ENCODE peak calls at places on chromosomes 1 and 21, in seven cellular contexts. H is stomach; U is CD8-positive, alpha-beta T cell; L is uterus; B is transverse colon; Y is upper lobe of right lung; S is GM23338. C is an unnamed sample. For H3K4me1, the result is how much of the 10 kb centered on the place peaks cover.

GRCh38 chr1:30648408-30649000 is 74.9 kb downstream of the MATN1 start:
- DNase-seq in H (no peak), U (no peak), L (no peak), B (no peak), Y (no peak), S (no peak), C (no peak)

GRCh38 chr1:170536924-170537551 is 5.1 kb downstream of the GORAB start:
- DNase-seq in H (no peak), U (no peak), L (no peak), B (no peak), Y (no peak), S (no peak), C (no peak)

GRCh38 chr1:28893403-28894102 is 20.8 kb upstream of the EPB41 start:
- DNase-seq in H (no peak), U (no peak), L (no peak), B (no peak), Y (no peak), S (peak), C (no peak)

GRCh38 chr1:99527545-99527944 is 118.4 kb upstream of the PALMD start:
- DNase-seq in H (no peak), U (no peak), L (no peak), B (no peak), Y (no peak), S (no peak), C (no peak)

GRCh38 chr1:233081686-233082085 is 131.3 kb downstream of the NTPCR start:
- DNase-seq in H (no peak), U (no peak), L (no peak), B (no peak), Y (no peak), S (no peak), C (no peak)

GRCh38 chr1:232150770-232151548 is 479.0 kb downstream of the SIPA1L2 start:
- DNase-seq in H (no peak), U (no peak), L (no peak), B (no peak), Y (no peak), S (no peak), C (no peak)

GRCh38 chr1:114468710-114469468 is 42.1 kb downstream of the TRIM33 start:
- DNase-seq in H (no peak), U (no peak), L (no peak), B (no peak), Y (no peak), S (no peak), C (no peak)

GRCh38 chr1:107171378-107171777 is 30.5 kb downstream of the NTNG1 start:
- DNase-seq in H (no peak), U (no peak), L (no peak), B (no peak), Y (no peak), S (no peak), C (no peak)

GRCh38 chr1:186008920-186009737 is 274.9 kb downstream of the HMCN1 start:
- DNase-seq in H (no peak), U (no peak), L (no peak), B (no peak), Y (no peak), S (no peak), C (no peak)

GRCh38 chr1:115764541-115764940 is 4.0 kb downstream of the CASQ2 start:
- DNase-seq in H (peak), U (no peak), L (no peak), B (peak), Y (no peak), S (peak), C (no peak)

GRCh38 chr21:34707876-34708325 is 39.1 kb downstream of the CLIC6 start:
- DNase-seq in H (no peak), U (peak), L (no peak), B (no peak), Y (no peak), S (no peak), C (no peak)

GRCh38 chr1:223811634-223812101 is 34.1 kb downstream of the TP53BP2 start:
- DNase-seq in H (no peak), U (no peak), L (no peak), B (no peak), Y (no peak), S (peak), C (no peak)

GRCh38 chr1:219039755-219040154 is 133.9 kb upstream of the LYPLAL1 start:
- DNase-seq in H (no peak), U (no peak), L (no peak), B (no peak), Y (no peak), S (no peak), C (no peak)

GRCh38 chr1:164343189-164343588 is 215.8 kb upstream of the PBX1 start:
- DNase-seq in H (no peak), U (no peak), L (no peak), B (no peak), Y (no peak), S (no peak), C (no peak)

GRCh38 chr1:151653397-151653796 is 41.5 kb downstream of the SNX27 start:
- DNase-seq in H (no peak), U (no peak), L (no peak), B (no peak), Y (no peak), S (no peak), C (no peak)

GRCh38 chr1:150808851-150809250 is 791 bp upstream of the CTSK start:
- DNase-seq in H (no peak), U (no peak), L (no peak), B (no peak), Y (no peak), S (no peak), C (no peak)

GRCh38 chr1:107926436-107927080 is 38.4 kb downstream of the VAV3 start:
- DNase-seq in H (no peak), U (no peak), L (no peak), B (no peak), Y (no peak), S (no peak), C (no peak)

GRCh38 chr1:151282883-151283725 is 1.0 kb downstream of the ZNF687 start:
- DNase-seq in H (peak), U (no peak), L (peak), B (peak), Y (peak), S (peak), C (no peak)

GRCh38 chr1:50508040-50508586 is 84.9 kb upstream of the DMRTA2 start:
- DNase-seq in H (no peak), U (no peak), L (no peak), B (no peak), Y (no peak), S (no peak), C (no peak)

GRCh38 chr1:223844962-223845809 is 561 bp downstream of the TP53BP2 start:
- DNase-seq in H (peak), U (peak), L (peak), B (peak), Y (no peak), S (peak), C (peak)

GRCh38 chr1:231232870-231233734 is 7.9 kb upstream of the GNPAT start:
- DNase-seq in H (no peak), U (no peak), L (no peak), B (no peak), Y (no peak), S (no peak), C (no peak)

GRCh38 chr1:150955274-150955673 is 19.4 kb downstream of the CERS2 start:
- DNase-seq in H (no peak), U (no peak), L (no peak), B (no peak), Y (no peak), S (no peak), C (no peak)

GRCh38 chr1:38068220-38068979 is 21.8 kb upstream of the POU3F1 start:
- DNase-seq in H (no peak), U (no peak), L (no peak), B (no peak), Y (no peak), S (no peak), C (no peak)

GRCh38 chr1:228457017-228457395 is 30.2 kb upstream of the RNF187 start:
- DNase-seq in H (no peak), U (no peak), L (no peak), B (no peak), Y (no peak), S (no peak), C (no peak)

GRCh38 chr1:245880754-245881403 is 626.2 kb downstream of the SMYD3 start:
- DNase-seq in H (no peak), U (no peak), L (no peak), B (no peak), Y (no peak), S (no peak), C (no peak)

GRCh38 chr1:228792601-228793000 is 57.3 kb downstream of the RHOU start:
- DNase-seq in H (no peak), U (no peak), L (no peak), B (no peak), Y (no peak), S (no peak), C (no peak)

GRCh38 chr1:207805841-207806421 is 54.1 kb downstream of the CD46 start:
- DNase-seq in H (peak), U (no peak), L (peak), B (peak), Y (no peak), S (no peak), C (peak)

DNA sequence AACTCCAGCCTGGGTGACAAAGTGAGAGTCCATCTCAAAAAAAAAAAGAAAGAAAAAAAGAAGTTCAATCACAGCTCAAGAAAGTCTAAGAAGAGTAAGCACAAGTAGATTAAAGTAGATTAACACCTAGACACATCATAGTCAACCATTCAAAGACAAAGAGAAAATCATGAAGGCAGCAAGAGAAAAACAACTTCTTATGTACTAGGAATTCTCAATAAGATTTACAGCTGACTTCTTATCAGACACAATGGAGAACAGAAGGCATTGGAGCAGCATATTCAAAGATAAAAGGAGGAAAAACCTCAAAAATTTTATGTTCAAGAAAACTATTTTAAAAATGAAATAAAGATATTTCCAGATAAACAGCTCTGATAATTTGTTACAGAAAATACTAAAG is 147.3 kb downstream of the LBR start:
- DNase-seq in H (no peak), U (no peak), L (no peak), B (no peak), Y (no peak), S (no peak), C (no peak)
- TF ChIP-seq CTCF in H (no peak), U (no peak), L (no peak), B (no peak), Y (no peak), S (no peak), C (no peak)

GRCh38 chr1:147670319-147671003 is at the start of gene ACP6:
- DNase-seq in H (peak), U (peak), L (peak), B (peak), Y (peak), S (peak), C (peak)
- H3K27ac ChIP-seq in H (peak), U (peak), L (peak), B (peak), Y (peak), S (peak), C (peak)

GRCh38 chr1:3463408-3463811 is 8.9 kb downstream of the ARHGEF16 start:
- DNase-seq in H (no peak), U (no peak), L (no peak), B (no peak), Y (peak), S (no peak), C (no peak)
- H3K4me1 ChIP-seq in H (under half), U (under half), L (under half), B (under half), Y (under half), S (under half), C (under half)

DNA sequence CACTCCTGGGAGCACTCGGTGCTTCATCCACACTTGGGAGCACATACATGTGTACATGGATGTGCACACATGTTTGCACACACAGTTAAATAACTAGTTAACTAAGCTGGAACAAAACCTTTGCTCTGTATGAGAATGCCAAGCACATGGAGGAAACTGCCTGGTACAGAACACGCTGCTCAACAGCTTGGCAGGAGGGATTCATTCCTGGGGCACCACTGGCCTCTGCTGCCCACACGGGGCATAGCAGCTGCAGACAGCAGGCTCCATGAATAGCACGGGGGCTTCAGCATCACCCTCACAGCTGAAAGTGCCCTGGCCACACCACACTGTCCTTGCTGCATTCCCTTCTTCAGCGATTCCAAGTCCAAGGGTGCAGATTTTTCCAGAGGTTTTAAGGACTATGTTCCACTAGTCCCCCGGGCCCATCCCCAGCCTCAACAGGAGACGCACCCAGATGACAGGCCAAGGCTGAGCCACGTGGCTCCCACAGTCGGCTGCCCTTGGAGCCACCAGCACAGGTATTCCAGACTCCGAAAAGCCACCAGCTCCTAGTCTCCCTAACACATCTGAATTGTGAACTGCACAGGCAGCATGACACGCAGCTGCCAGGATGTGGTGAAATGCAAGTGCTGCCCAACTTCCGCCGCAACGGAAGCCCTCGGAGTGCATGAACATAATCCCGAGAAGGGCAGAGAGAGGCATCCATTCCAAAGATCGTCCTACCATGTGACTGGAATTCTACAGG is 16.9 kb downstream of the NPHP4 start:
- DNase-seq in H (peak), U (peak), L (no peak), B (peak), Y (peak), S (peak), C (no peak)
- TF ChIP-seq CTCF in H (peak), U (peak), L (peak), B (peak), Y (peak), S (peak), C (peak)

DNA sequence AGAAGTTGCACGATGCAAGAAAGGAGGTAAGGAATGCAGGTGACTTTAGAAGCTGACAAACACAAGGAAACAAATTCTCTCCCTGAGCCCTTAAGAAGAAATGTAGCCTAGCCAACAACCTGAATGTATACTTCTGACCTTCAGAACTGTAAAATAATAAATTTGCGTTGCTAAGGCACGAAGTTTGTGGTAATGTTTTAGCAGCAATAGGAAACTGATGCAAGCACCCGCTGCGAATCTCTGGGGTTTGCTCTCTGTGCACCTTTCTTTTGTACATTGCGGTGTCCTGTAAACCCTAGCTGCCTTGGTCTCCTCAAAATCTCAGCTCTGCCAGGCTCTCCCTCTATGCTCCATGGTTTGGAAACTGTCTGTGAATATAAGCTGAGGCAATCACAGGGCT is 15.1 kb downstream of the CD53 start:
- DNase-seq in H (no peak), U (no peak), L (no peak), B (no peak), Y (no peak), S (no peak), C (no peak)
- H3K27ac ChIP-seq in H (no peak), U (peak), L (no peak), B (no peak), Y (no peak), S (no peak), C (no peak)

GRCh38 chr1:54375331-54376084 is 30.7 kb downstream of the SSBP3 start:
- DNase-seq in H (peak), U (no peak), L (no peak), B (no peak), Y (no peak), S (peak), C (no peak)

GRCh38 chr1:54371038-54371935 is 34.9 kb downstream of the SSBP3 start:
- DNase-seq in H (peak), U (no peak), L (no peak), B (peak), Y (peak), S (no peak), C (no peak)

GRCh38 chr1:54374766-54375165 is 31.4 kb downstream of the SSBP3 start:
- DNase-seq in H (no peak), U (no peak), L (peak), B (no peak), Y (no peak), S (no peak), C (no peak)

GRCh38 chr1:54371936-54372385 is 34.2 kb downstream of the SSBP3 start:
- DNase-seq in H (no peak), U (no peak), L (no peak), B (no peak), Y (no peak), S (no peak), C (no peak)

DNA sequence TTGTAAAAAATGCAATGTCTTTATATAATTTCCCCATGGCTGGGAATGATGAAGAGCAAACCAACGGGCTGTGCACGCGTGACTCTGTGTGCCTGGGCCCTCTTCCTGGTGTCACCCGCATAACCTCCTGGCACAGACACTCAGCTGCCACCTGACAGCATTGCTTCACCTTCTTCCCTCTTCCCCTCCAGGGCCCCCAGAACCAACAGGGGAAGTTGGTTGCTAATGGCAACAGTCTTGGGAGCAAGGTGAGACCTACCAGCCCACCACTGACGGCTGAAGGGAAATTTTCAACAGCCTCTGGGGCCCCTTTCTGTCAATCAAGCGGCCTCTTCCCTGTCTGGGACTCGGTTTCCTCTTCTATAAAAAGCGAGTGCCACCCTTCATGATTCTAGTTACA is 33.2 kb downstream of the SSBP3 start:
- DNase-seq in H (no peak), U (no peak), L (no peak), B (no peak), Y (no peak), S (no peak), C (no peak)
- H3K4me1 ChIP-seq in H (half or more), U (half or more), L (under half), B (under half), Y (under half), S (half or more), C (under half)

GRCh38 chr1:15870421-15870820 is 22.9 kb downstream of the SPEN start:
- DNase-seq in H (no peak), U (no peak), L (no peak), B (no peak), Y (no peak), S (no peak), C (no peak)

GRCh38 chr1:15881961-15882360 is 34.5 kb downstream of the SPEN start:
- DNase-seq in H (no peak), U (no peak), L (no peak), B (no peak), Y (no peak), S (no peak), C (no peak)

GRCh38 chr1:15876357-15876756 is 28.9 kb downstream of the SPEN start:
- DNase-seq in H (no peak), U (no peak), L (no peak), B (no peak), Y (no peak), S (peak), C (no peak)
- TF ChIP-seq CTCF in H (no peak), U (no peak), L (no peak), B (no peak), Y (no peak), S (peak), C (peak)

DNA sequence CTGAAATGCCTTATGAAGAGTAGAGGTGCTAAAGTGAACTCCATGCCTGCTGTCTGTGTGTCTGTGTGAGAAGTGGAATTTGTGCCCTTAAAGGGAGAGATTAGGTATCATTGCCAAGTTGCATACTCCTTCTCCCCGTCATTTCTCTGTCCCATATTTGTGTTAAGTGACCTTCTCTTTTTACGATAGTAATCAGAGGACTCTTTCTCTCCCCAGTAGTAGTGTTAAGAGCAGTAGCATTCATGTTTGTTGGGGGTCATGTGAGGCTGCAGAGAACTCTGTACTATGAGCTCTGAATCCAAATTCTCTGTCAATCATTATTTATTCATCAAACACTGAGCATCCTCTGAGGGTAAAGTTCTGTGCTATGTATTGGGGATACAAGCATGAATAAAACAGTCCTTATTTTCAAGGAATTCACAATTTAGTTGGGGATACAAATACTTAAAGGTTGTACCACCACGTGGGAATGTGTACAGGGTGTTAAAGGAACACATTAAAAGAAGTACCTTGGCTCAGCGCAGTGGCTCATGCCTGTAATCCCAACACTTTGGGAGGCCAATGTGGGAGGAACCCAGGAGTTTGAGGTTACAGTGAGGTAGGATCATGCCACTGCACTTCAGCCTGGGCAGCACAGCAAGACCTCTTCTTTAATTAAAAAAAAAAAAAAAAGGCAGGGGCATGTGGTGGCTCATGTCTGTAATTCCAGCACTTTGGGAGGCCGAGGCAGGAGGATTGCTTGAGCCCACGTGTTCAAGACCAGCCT is 24.8 kb upstream of the KCNQ4 start:
- DNase-seq in H (no peak), U (no peak), L (no peak), B (no peak), Y (no peak), S (no peak), C (no peak)
- H3K27ac ChIP-seq in H (no peak), U (no peak), L (no peak), B (peak), Y (no peak), S (no peak), C (no peak)

DNA sequence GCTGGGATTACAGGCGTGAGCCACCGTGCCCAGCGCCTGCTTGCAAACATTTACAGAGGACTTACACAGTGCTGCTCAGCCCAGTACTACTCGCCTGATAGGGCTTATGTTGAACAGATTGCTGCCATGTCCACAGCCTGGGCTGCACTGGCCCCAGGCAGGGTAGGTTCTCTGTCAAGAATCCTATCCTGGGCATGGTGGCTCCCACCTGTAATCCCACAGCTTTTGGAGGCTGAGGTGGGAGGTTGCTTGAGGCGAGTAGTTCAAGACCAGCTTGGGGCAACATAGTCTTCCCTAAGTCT is 15.1 kb downstream of the TXNIP start:
- DNase-seq in H (peak), U (no peak), L (peak), B (no peak), Y (no peak), S (no peak), C (peak)
- H3K4me1 ChIP-seq in H (half or more), U (half or more), L (under half), B (half or more), Y (half or more), S (under half), C (half or more)

GRCh38 chr1:93357242-93357641 is 11.5 kb downstream of the DR1 start:
- DNase-seq in H (no peak), U (no peak), L (no peak), B (no peak), Y (no peak), S (no peak), C (no peak)
- TF ChIP-seq CTCF in H (no peak), U (no peak), L (no peak), B (no peak), Y (no peak), S (no peak), C (no peak)